ENCODE peak calls at places on chromosomes 7 and 10, in eight cellular contexts. N is fibroblast of lung; T is activated T-helper 1 cell treated with Interleukin-2 at 50 U/mL for 16 hours; V is NCI-H774; G is cardiac fibroblast; I is T-cell; C is left ventricle myocardium superior; J is CD8-positive, alpha-beta memory T cell. L is an unnamed sample.

GRCh38 chr7:132544999-132545398 is 31.3 kb downstream of the PLXNA4 start:
- DNase-seq in J (no peak), T (no peak), I (no peak), G (no peak), C (no peak), N (no peak), V (no peak), L (no peak)

GRCh38 chr7:112630565-112630964 is 149.8 kb downstream of the LSMEM1 start:
- DNase-seq in N (peak), T (no peak), I (no peak), C (no peak), J (no peak), G (peak), V (no peak), L (no peak)

GRCh38 chr10:97921581-97922377 is 72.1 kb downstream of the GOLGA7B start:
- DNase-seq in J (no peak), N (no peak), V (no peak), T (no peak), I (no peak), G (no peak), C (peak), L (no peak)

GRCh38 chr10:27717851-27718250 is 27.8 kb downstream of the MKX start:
- DNase-seq in N (no peak), G (no peak), I (no peak), T (no peak), V (no peak), C (no peak), J (no peak), L (no peak)

GRCh38 chr10:110506448-110506847 is 8.7 kb downstream of the DUSP5 start:
- DNase-seq in J (no peak), N (no peak), G (no peak), I (no peak), T (no peak), V (no peak), C (no peak), L (no peak)

GRCh38 chr10:110387983-110388681 is 83.4 kb upstream of the SMNDC1 start:
- DNase-seq in G (no peak), C (no peak), T (no peak), N (peak), I (peak), J (peak), V (no peak), L (no peak)

GRCh38 chr10:12389154-12389734 is 39.9 kb downstream of the CAMK1D start:
- DNase-seq in J (no peak), C (peak), V (peak), T (no peak), G (no peak), N (no peak), I (no peak), L (peak)

GRCh38 chr7:23242321-23242720 is 4.3 kb upstream of the GPNMB start:
- DNase-seq in N (no peak), J (no peak), I (no peak), T (no peak), V (no peak), C (no peak), G (no peak), L (no peak)

GRCh38 chr7:21318190-21318915 is 109.5 kb upstream of the SP4 start:
- DNase-seq in C (no peak), G (no peak), V (peak), J (no peak), T (no peak), N (peak), I (no peak), L (no peak)

GRCh38 chr7:98719396-98719795 is 102.3 kb downstream of the NPTX2 start:
- DNase-seq in I (no peak), J (no peak), V (no peak), N (no peak), C (no peak), T (no peak), G (no peak), L (no peak)

GRCh38 chr7:138396251-138397070 is 63.6 kb upstream of the TRIM24 start:
- DNase-seq in J (no peak), T (no peak), I (no peak), N (no peak), V (no peak), C (no peak), G (no peak), L (peak)

GRCh38 chr7:104973909-104974415 is 40.0 kb upstream of the KMT2E start:
- DNase-seq in I (no peak), J (no peak), C (no peak), N (peak), G (peak), V (no peak), T (no peak), L (no peak)

GRCh38 chr7:4202954-4203353 is 479.1 kb upstream of the FOXK1 start:
- DNase-seq in V (no peak), J (no peak), T (no peak), C (no peak), I (no peak), N (no peak), G (no peak), L (no peak)

GRCh38 chr7:128151646-128152045 is 89.4 kb upstream of the LEP start:
- DNase-seq in I (no peak), C (no peak), V (no peak), G (no peak), J (no peak), N (no peak), T (no peak), L (no peak)

GRCh38 chr10:116998172-116998571 is 6.8 kb downstream of the SHTN1 start:
- DNase-seq in N (no peak), G (no peak), I (no peak), C (no peak), T (no peak), J (no peak), V (no peak), L (no peak)

GRCh38 chr10:92848441-92849233 is at the start of gene EXOC6:
- DNase-seq in N (peak), J (peak), G (peak), C (peak), I (peak), T (peak), V (peak), L (peak)

GRCh38 chr10:113347508-113347907 is 205.3 kb upstream of the HABP2 start:
- DNase-seq in J (no peak), V (no peak), T (no peak), N (no peak), G (no peak), I (no peak), C (peak), L (no peak)

GRCh38 chr10:114825513-114826253 is 4.1 kb downstream of the FHIP2A start:
- DNase-seq in J (no peak), G (peak), I (no peak), N (peak), V (no peak), C (no peak), T (no peak), L (no peak)

GRCh38 chr10:3887404-3887803 is 102.4 kb upstream of the KLF6 start:
- DNase-seq in G (no peak), N (no peak), V (no peak), I (no peak), T (no peak), C (no peak), J (no peak), L (no peak)

GRCh38 chr7:131747625-131748024 is 191.2 kb upstream of the PODXL start:
- DNase-seq in C (no peak), I (no peak), V (peak), T (no peak), N (no peak), J (no peak), G (no peak), L (peak)

GRCh38 chr10:26801831-26802230 is 58.9 kb downstream of the ABI1 start:
- DNase-seq in N (no peak), C (no peak), J (no peak), T (no peak), I (no peak), V (no peak), G (no peak), L (no peak)

GRCh38 chr7:1662101-1662500 is 8.0 kb upstream of the ELFN1 start:
- DNase-seq in I (peak), T (no peak), V (no peak), J (peak), G (no peak), N (no peak), C (peak), L (no peak)

GRCh38 chr10:117462424-117462792 is 80.1 kb upstream of the EMX2 start:
- DNase-seq in N (no peak), J (no peak), C (no peak), V (no peak), I (no peak), G (peak), T (no peak), L (no peak)

GRCh38 chr7:25240896-25241295 is 12.6 kb upstream of the NPVF start:
- DNase-seq in G (no peak), C (no peak), V (no peak), I (no peak), J (no peak), T (no peak), N (no peak), L (no peak)

GRCh38 chr7:77697535-77697831 is 1.2 kb downstream of the RSBN1L start:
- DNase-seq in V (no peak), N (no peak), J (no peak), I (no peak), T (peak), G (no peak), C (peak), L (no peak)

GRCh38 chr7:100352984-100353684 is 4.8 kb upstream of the PILRB start:
- DNase-seq in J (no peak), G (no peak), N (no peak), T (no peak), I (no peak), V (no peak), C (no peak), L (no peak)

GRCh38 chr10:5538892-5539651 is 14.3 kb downstream of the CALML3 start:
- DNase-seq in N (no peak), C (no peak), J (no peak), G (no peak), I (no peak), T (no peak), V (no peak), L (no peak)

GRCh38 chr7:4845740-4846142 is 16.1 kb downstream of the PAPOLB start:
- DNase-seq in V (no peak), T (no peak), C (peak), N (peak), G (peak), I (no peak), J (no peak), L (no peak)

GRCh38 chr7:99628471-99629465 is 12.0 kb downstream of the ZSCAN25 start:
- DNase-seq in C (no peak), I (no peak), J (no peak), G (no peak), N (no peak), V (no peak), T (no peak), L (no peak)

GRCh38 chr7:29479606-29480200 is 83.9 kb upstream of the PRR15 start:
- DNase-seq in T (no peak), I (no peak), V (no peak), N (peak), G (peak), J (no peak), C (peak), L (no peak)

GRCh38 chr10:17179002-17179401 is 22.5 kb downstream of the TRDMT1 start:
- DNase-seq in C (no peak), V (no peak), G (no peak), I (no peak), N (no peak), T (no peak), J (no peak), L (no peak)

GRCh38 chr7:52500796-52501195 is 534.6 kb upstream of the POM121L12 start:
- DNase-seq in C (no peak), T (no peak), I (no peak), V (no peak), G (no peak), N (no peak), J (no peak), L (no peak)

GRCh38 chr7:25849361-25850184 is 302.4 kb upstream of the NFE2L3 start:
- DNase-seq in T (no peak), J (no peak), G (peak), C (peak), I (no peak), V (no peak), N (peak), L (no peak)

GRCh38 chr10:102065561-102066420 is 642 bp downstream of the HPS6 start:
- DNase-seq in T (no peak), G (peak), J (no peak), V (no peak), I (no peak), C (peak), N (no peak), L (no peak)

GRCh38 chr7:117854186-117854585 is 19.1 kb downstream of the CTTNBP2 start:
- DNase-seq in J (no peak), C (no peak), I (no peak), N (no peak), G (no peak), V (no peak), T (no peak), L (no peak)

GRCh38 chr10:102132193-102132562 is 662 bp upstream of the PPRC1 start:
- DNase-seq in J (no peak), T (no peak), I (no peak), G (no peak), N (no peak), C (no peak), V (no peak), L (no peak)

GRCh38 chr10:111076191-111076681 is 593 bp upstream of the ADRA2A start:
- DNase-seq in C (peak), N (peak), I (no peak), V (no peak), G (peak), T (no peak), J (no peak), L (peak)

GRCh38 chr10:62806246-62806645 is 1.7 kb downstream of the ADO start:
- DNase-seq in G (no peak), J (no peak), C (no peak), V (no peak), N (no peak), I (no peak), T (no peak), L (no peak)

GRCh38 chr7:2276107-2276506 is 34.1 kb downstream of the NUDT1 start:
- DNase-seq in I (no peak), G (no peak), V (no peak), C (no peak), N (no peak), T (no peak), J (no peak), L (no peak)